ENCODE peak calls at places on chromosome 16, in five cellular contexts. W, N, Z, U and K are unnamed samples.

GRCh38 chr16:50152386-50152806 is 710 bp upstream of the TENT4B start:
- DNase-seq in N (peak; percentile 8), W (peak; percentile 83), Z (peak; percentile 88), U (no peak), K (peak; percentile 36)

GRCh38 chr16:3999890-4000325 is 116.3 kb downstream of the ADCY9 start:
- DNase-seq in N (no peak), Z (no peak), W (no peak), U (peak; percentile 50), K (peak; percentile 66)

GRCh38 chr16:1787322-1788094 is 4.7 kb downstream of the NUBP2 start:
- DNase-seq in W (no peak), Z (no peak), N (no peak), U (no peak), K (no peak)

GRCh38 chr16:74472010-74472409 is 50.7 kb upstream of the CLEC18B start:
- DNase-seq in Z (no peak), U (no peak), N (no peak), W (no peak), K (no peak)

GRCh38 chr16:75247249-75247648 is 4.2 kb downstream of the BCAR1 start:
- DNase-seq in Z (no peak), U (no peak), W (no peak), N (no peak), K (no peak)

GRCh38 chr16:69839798-69840409 is 77.8 kb downstream of the WWP2 start:
- DNase-seq in W (no peak), U (no peak), N (no peak), Z (no peak), K (peak; percentile 20)

GRCh38 chr16:57623251-57624043 is 5.0 kb upstream of the ADGRG1 start:
- DNase-seq in W (no peak), Z (no peak), N (no peak), U (peak; percentile 52), K (peak; percentile 38)

GRCh38 chr16:76729525-76729924 is 452.3 kb downstream of the CNTNAP4 start:
- DNase-seq in U (no peak), Z (no peak), N (no peak), W (no peak), K (peak; percentile 10)

GRCh38 chr16:17370233-17371013 is 100.3 kb downstream of the XYLT1 start:
- DNase-seq in N (no peak), U (peak; percentile 69), W (peak; percentile 51), Z (no peak), K (peak; percentile 27)

GRCh38 chr16:9787717-9788116 is 394.5 kb downstream of the GRIN2A start:
- DNase-seq in W (no peak), N (no peak), Z (no peak), U (no peak), K (peak; percentile 48)

GRCh38 chr16:414395-415169 is 10.9 kb upstream of the RAB11FIP3 start:
- DNase-seq in W (no peak), Z (no peak), U (no peak), N (no peak), K (no peak)

GRCh38 chr16:81537721-81538561 is 93.3 kb downstream of the CMIP start:
- DNase-seq in N (no peak), W (no peak), Z (no peak), U (no peak), K (peak; percentile 72)

GRCh38 chr16:11308493-11309283 is 27.6 kb upstream of the PRM1 start:
- DNase-seq in Z (no peak), N (no peak), W (no peak), U (no peak), K (no peak)

GRCh38 chr16:50879873-50880695 is 138.2 kb downstream of the CYLD start:
- DNase-seq in U (no peak), N (no peak), W (no peak), Z (no peak), K (no peak)

GRCh38 chr16:85286970-85287814 is 174.9 kb upstream of the CIBAR2 start:
- DNase-seq in U (peak; percentile 65), W (no peak), N (no peak), Z (no peak), K (peak; percentile 84)

GRCh38 chr16:48176635-48177408 is 21.0 kb upstream of the ABCC12 start:
- DNase-seq in Z (no peak), W (no peak), N (no peak), U (no peak), K (no peak)

GRCh38 chr16:54174201-54174600 is 112.4 kb downstream of the IRX3 start:
- DNase-seq in U (no peak), W (no peak), N (no peak), Z (no peak), K (no peak)

GRCh38 chr16:78501744-78502143 is 402.3 kb downstream of the WWOX start:
- DNase-seq in Z (no peak), W (no peak), N (no peak), U (no peak), K (no peak)

GRCh38 chr16:88931936-88932335 is 45.1 kb downstream of the CBFA2T3 start:
- DNase-seq in Z (no peak), N (no peak), W (no peak), U (no peak), K (no peak)

GRCh38 chr16:64864232-64864803 is 257.5 kb downstream of the CDH11 start:
- DNase-seq in N (peak; percentile 27), W (no peak), U (peak; percentile 98), Z (no peak), K (peak; percentile 98)